ENCODE peak calls at places on chromosomes 16 and 17, in seven cellular contexts. I is effector memory CD4-positive, alpha-beta T cell; S is esophagus muscularis mucosa; U is HCT116; H is CD4-positive, alpha-beta memory T cell; E is CD8-positive, alpha-beta memory T cell; P is CD8-positive, alpha-beta T cell. D is an unnamed sample.

GRCh38 chr17:59506907-59507726 is 58.3 kb upstream of the DHX40 start:
- DNase-seq in U (no peak), E (no peak), S (no peak), P (no peak), H (no peak), I (no peak), D (no peak)

GRCh38 chr17:35003778-35004177 is 23.5 kb downstream of the LIG3 start:
- DNase-seq in H (no peak), E (no peak), U (no peak), S (no peak), P (no peak), I (no peak), D (no peak)

GRCh38 chr17:70555723-70556122 is 386.4 kb downstream of the KCNJ2 start:
- DNase-seq in U (no peak), I (no peak), H (no peak), E (no peak), S (no peak), P (no peak), D (no peak)

GRCh38 chr17:39097159-39097519 is 54.3 kb downstream of the PLXDC1 start:
- DNase-seq in H (no peak), E (no peak), I (no peak), P (no peak), S (no peak), U (no peak), D (no peak)

GRCh38 chr17:77829871-77830799 is 128.4 kb upstream of the TNRC6C start:
- DNase-seq in E (no peak), U (no peak), H (no peak), I (no peak), S (no peak), P (no peak), D (peak)

GRCh38 chr16:11129378-11129781 is 126.6 kb downstream of the SOCS1 start:
- DNase-seq in U (no peak), E (no peak), H (no peak), P (no peak), S (no peak), I (no peak), D (no peak)

GRCh38 chr17:61495161-61495857 is 43.1 kb downstream of the TBX4 start:
- DNase-seq in H (no peak), I (no peak), S (no peak), E (no peak), U (peak), P (no peak), D (no peak)

GRCh38 chr16:29825145-29826044 is 5.1 kb downstream of the MVP start:
- DNase-seq in I (no peak), E (no peak), U (no peak), P (no peak), H (peak), S (no peak), D (peak)

GRCh38 chr16:56222482-56222997 is 31.3 kb downstream of the GNAO1 start:
- DNase-seq in H (no peak), S (no peak), P (no peak), E (no peak), U (no peak), I (no peak), D (no peak)

GRCh38 chr17:68399638-68400403 is 57.5 kb downstream of the WIPI1 start:
- DNase-seq in H (peak), I (no peak), P (no peak), E (no peak), U (no peak), S (peak), D (no peak)

GRCh38 chr17:15928286-15928785 is 16.6 kb upstream of the ADORA2B start:
- DNase-seq in E (no peak), I (no peak), S (no peak), H (no peak), P (no peak), U (no peak), D (no peak)

GRCh38 chr17:57606111-57606875 is 138.8 kb downstream of the CCDC182 start:
- DNase-seq in S (no peak), I (no peak), P (no peak), E (no peak), U (no peak), H (no peak), D (no peak)

GRCh38 chr16:3259097-3259496 is 2.7 kb upstream of the MEFV start:
- DNase-seq in H (no peak), E (no peak), U (no peak), P (no peak), S (no peak), I (no peak), D (peak)

GRCh38 chr17:383771-384621 is 31.4 kb upstream of the RPH3AL start:
- DNase-seq in U (no peak), H (no peak), P (no peak), I (no peak), E (no peak), S (no peak), D (no peak)

GRCh38 chr17:64787921-64788271 is 125.8 kb upstream of the SMURF2 start:
- DNase-seq in P (no peak), S (no peak), H (no peak), E (no peak), U (no peak), I (no peak), D (no peak)

GRCh38 chr16:86886651-86887050 is 308.3 kb downstream of the FOXL1 start:
- DNase-seq in S (no peak), H (no peak), I (no peak), P (no peak), U (no peak), E (no peak), D (no peak)

GRCh38 chr16:85301171-85301690 is 189.0 kb upstream of the CIBAR2 start:
- DNase-seq in E (no peak), U (no peak), P (no peak), I (no peak), H (no peak), S (no peak), D (no peak)

GRCh38 chr17:78359216-78359935 is 501 bp downstream of the SOCS3 start:
- DNase-seq in E (no peak), P (no peak), U (no peak), H (no peak), S (no peak), I (no peak), D (peak)

GRCh38 chr16:88842308-88842756 is 14.4 kb downstream of the GALNS start:
- DNase-seq in H (no peak), E (no peak), P (no peak), I (no peak), U (no peak), S (no peak), D (no peak)

GRCh38 chr17:30218689-30219266 is 16.7 kb downstream of the SLC6A4 start:
- DNase-seq in S (no peak), H (no peak), U (no peak), E (no peak), I (no peak), P (no peak), D (no peak)

GRCh38 chr17:47781397-47781796 is 40.2 kb downstream of the OSBPL7 start:
- DNase-seq in P (no peak), U (no peak), I (no peak), E (no peak), H (no peak), S (no peak), D (no peak)

GRCh38 chr16:65229191-65229662 is 107.4 kb upstream of the CDH11 start:
- DNase-seq in H (no peak), S (no peak), E (no peak), U (no peak), P (no peak), I (no peak), D (no peak)

GRCh38 chr17:81074875-81075274 is 39.9 kb downstream of the BAIAP2 start:
- DNase-seq in S (no peak), H (no peak), I (no peak), P (no peak), E (no peak), U (no peak), D (no peak)

GRCh38 chr17:82751571-82752370 is at the start of gene TBCD:
- DNase-seq in H (peak), P (peak), I (peak), E (peak), S (peak), U (peak), D (peak)

GRCh38 chr17:49904904-49905303 is 57.0 kb upstream of the TAC4 start:
- DNase-seq in H (no peak), I (no peak), S (no peak), P (no peak), E (no peak), U (no peak), D (no peak)

GRCh38 chr17:49899588-49899987 is 51.7 kb upstream of the TAC4 start:
- DNase-seq in I (no peak), S (no peak), H (no peak), P (no peak), U (no peak), E (no peak), D (no peak)

GRCh38 chr17:49898547-49899490 is 51.0 kb upstream of the TAC4 start:
- DNase-seq in S (no peak), E (no peak), I (no peak), H (no peak), P (no peak), U (peak), D (no peak)

GRCh38 chr17:49903523-49903922 is 55.7 kb upstream of the TAC4 start:
- DNase-seq in I (no peak), P (no peak), U (no peak), S (no peak), E (no peak), H (no peak), D (no peak)

DNA sequence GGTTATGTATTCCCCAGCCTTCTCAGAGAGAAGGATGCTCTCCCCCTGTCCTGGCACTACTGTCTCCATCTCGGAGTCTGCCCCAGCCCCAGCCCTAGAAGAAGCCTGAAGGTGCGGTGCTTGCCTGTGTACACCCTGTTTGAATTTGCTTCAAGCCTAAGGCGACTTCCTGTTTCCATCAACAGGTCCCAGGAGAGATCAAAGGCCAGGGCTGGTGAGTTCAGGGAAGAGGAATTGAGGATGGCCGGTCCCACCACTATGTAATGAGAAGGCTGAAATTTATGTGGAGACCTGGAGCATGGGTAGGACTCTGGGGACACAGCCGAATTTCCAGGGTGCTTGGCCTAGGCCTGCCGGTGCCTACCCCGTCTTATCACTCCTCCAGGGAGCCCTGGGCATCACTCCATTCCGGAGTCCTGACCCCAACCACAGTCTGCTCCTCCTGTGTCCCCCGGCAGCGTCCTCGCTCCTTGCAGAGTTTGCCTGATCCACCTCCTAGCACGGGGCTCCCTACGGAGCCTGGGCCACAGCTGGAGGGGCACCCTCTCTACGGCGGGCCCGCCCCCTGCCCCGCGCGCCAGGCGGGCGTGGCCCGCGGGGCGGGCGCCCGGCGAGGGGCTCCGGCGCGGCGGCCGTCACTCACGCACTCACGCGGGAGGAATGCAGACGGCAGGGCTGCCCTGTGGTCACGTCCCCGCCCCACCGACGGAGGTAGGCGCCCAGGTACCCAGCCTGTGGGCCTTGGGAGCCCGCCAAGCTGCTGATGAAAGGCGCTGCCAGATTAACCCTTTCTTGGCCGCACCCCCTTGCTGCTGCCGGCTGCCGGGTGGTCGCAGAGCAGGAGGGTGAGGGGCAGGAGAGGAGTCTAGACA is 53.8 kb upstream of the TAC4 start:
- DNase-seq in I (no peak), S (no peak), P (no peak), H (no peak), E (no peak), U (peak), D (no peak)
- H3K4me3 ChIP-seq in I (no peak), S (no peak), P (no peak), H (no peak), E (no peak), U (peak), D (no peak)

GRCh38 chr17:18190629-18191028 is 7.0 kb downstream of the ALKBH5 start:
- DNase-seq in P (no peak), U (no peak), I (no peak), H (no peak), E (no peak), S (no peak), D (no peak)
- H3K4me3 ChIP-seq in P (no peak), U (no peak), I (no peak), H (no peak), E (no peak), S (no peak), D (no peak)

DNA sequence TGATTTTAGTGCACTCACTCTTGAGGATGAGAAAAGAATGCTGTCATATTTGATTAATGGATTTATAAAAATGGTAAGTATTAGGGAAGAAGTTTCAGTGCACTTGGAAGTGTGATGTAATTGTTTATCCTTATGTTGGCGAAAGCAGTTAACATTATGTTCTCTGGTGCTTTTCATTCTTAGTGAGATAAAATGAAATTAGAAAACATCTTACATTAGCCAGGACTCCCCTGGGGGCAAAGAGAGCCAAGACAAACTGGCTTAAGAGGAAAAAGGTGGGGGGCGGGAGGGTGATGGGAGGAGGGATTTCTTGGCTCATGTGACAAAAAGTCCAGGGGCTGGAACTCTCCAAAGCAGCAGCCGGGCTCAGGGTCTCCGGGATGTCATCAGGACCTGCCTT is 73.2 kb downstream of the KNOP1 start:
- DNase-seq in U (no peak), P (no peak), S (no peak), E (no peak), H (no peak), I (no peak), D (peak)
- H3K4me3 ChIP-seq in U (no peak), P (no peak), S (peak), E (no peak), H (no peak), I (no peak), D (peak)

GRCh38 chr17:45432405-45433113 is at the start of gene ARHGAP27:
- DNase-seq in U (no peak), S (no peak), P (no peak), I (no peak), H (no peak), E (no peak), D (peak)
- H3K4me3 ChIP-seq in U (peak), S (peak), P (peak), I (peak), H (peak), E (peak), D (peak)

GRCh38 chr17:75477493-75477862 is 21.0 kb downstream of the TMEM94 start:
- DNase-seq in E (no peak), U (no peak), I (no peak), H (no peak), S (no peak), P (no peak), D (no peak)
- H3K4me3 ChIP-seq in E (no peak), U (no peak), I (no peak), H (no peak), S (no peak), P (no peak), D (no peak)

GRCh38 chr16:69727916-69728270 is 1.5 kb upstream of the NQO1 start:
- DNase-seq in I (no peak), H (no peak), S (no peak), U (no peak), P (no peak), E (no peak), D (no peak)
- H3K4me3 ChIP-seq in I (no peak), H (no peak), S (no peak), U (peak), P (no peak), E (no peak), D (no peak)

GRCh38 chr17:54348234-54348633 is 525.5 kb downstream of the KIF2B start:
- DNase-seq in E (no peak), P (no peak), H (no peak), S (no peak), I (no peak), U (no peak), D (no peak)

GRCh38 chr17:54353789-54354525 is 531.2 kb downstream of the KIF2B start:
- DNase-seq in H (no peak), U (no peak), S (no peak), P (no peak), I (no peak), E (no peak), D (no peak)
- H3K4me3 ChIP-seq in H (no peak), U (no peak), S (no peak), P (no peak), I (no peak), E (no peak), D (no peak)

D was measured in heart left ventricle.